ENCODE peak calls at places on chromosomes 16 and 17, in six cellular contexts. C is CD8-positive, alpha-beta memory T cell; S is AG04449; D is SJSA1; A is Panc1; E is HCT116. X is an unnamed sample.

GRCh38 chr17:61722398-61722797 is 131.4 kb upstream of the NACA2 start:
- DNase-seq in C (no peak), S (no peak), D (no peak), A (no peak), E (no peak), X (no peak)

GRCh38 chr17:65176646-65177409 is 39.7 kb downstream of the RGS9 start:
- DNase-seq in C (no peak), S (no peak), D (no peak), A (no peak), E (no peak), X (no peak)

GRCh38 chr16:367333-367903 is 2.9 kb downstream of the MRPL28 start:
- DNase-seq in C (no peak), S (no peak), D (no peak), A (no peak), E (no peak), X (no peak)

GRCh38 chr17:45121055-45121454 is 11.3 kb downstream of the PLCD3 start:
- DNase-seq in C (no peak), S (no peak), D (no peak), A (no peak), E (no peak), X (no peak)

GRCh38 chr17:21034350-21035235 is 8.2 kb downstream of the USP22 start:
- DNase-seq in C (no peak), S (no peak), D (peak), A (no peak), E (no peak), X (no peak)

GRCh38 chr17:61492759-61493526 is 40.7 kb downstream of the TBX4 start:
- DNase-seq in C (no peak), S (peak), D (no peak), A (no peak), E (no peak), X (no peak)

GRCh38 chr17:28372203-28372944 is 880 bp downstream of the SARM1 start:
- DNase-seq in C (no peak), S (no peak), D (peak), A (no peak), E (no peak), X (no peak)

GRCh38 chr17:62017496-62017895 is 47.6 kb downstream of the MED13 start:
- DNase-seq in C (no peak), S (no peak), D (peak), A (no peak), E (no peak), X (no peak)

GRCh38 chr17:43791589-43791988 is 11.4 kb downstream of the CFAP97D1 start:
- DNase-seq in C (no peak), S (no peak), D (no peak), A (no peak), E (peak), X (no peak)

GRCh38 chr16:78926723-78927200 is 673.8 kb downstream of the MAF start:
- DNase-seq in C (no peak), S (no peak), D (no peak), A (no peak), E (no peak), X (no peak)

GRCh38 chr16:889586-889985 is 81.2 kb downstream of the LMF1 start:
- DNase-seq in C (no peak), S (no peak), D (no peak), A (no peak), E (no peak), X (no peak)

GRCh38 chr17:38598536-38598935 is 7.2 kb downstream of the SRCIN1 start:
- DNase-seq in C (no peak), S (no peak), D (no peak), A (no peak), E (peak), X (peak)

GRCh38 chr17:27996157-27997043 is 46.1 kb upstream of the NLK start:
- DNase-seq in C (no peak), S (no peak), D (no peak), A (no peak), E (no peak), X (no peak)

GRCh38 chr16:89921699-89922476 is 1.3 kb upstream of the TUBB3 start:
- DNase-seq in C (no peak), S (peak), D (peak), A (no peak), E (peak), X (peak)

GRCh38 chr17:55159251-55159650 is 105.5 kb upstream of the HLF start:
- DNase-seq in C (no peak), S (no peak), D (no peak), A (no peak), E (no peak), X (no peak)

GRCh38 chr16:71214771-71215381 is 15.6 kb downstream of the HYDIN start:
- DNase-seq in C (no peak), S (no peak), D (no peak), A (no peak), E (peak), X (no peak)

GRCh38 chr17:79831367-79832210 is 7.7 kb downstream of the CBX4 start:
- DNase-seq in C (no peak), S (no peak), D (no peak), A (no peak), E (no peak), X (no peak)

GRCh38 chr17:301681-302299 is 50.8 kb downstream of the RPH3AL start:
- DNase-seq in C (no peak), S (no peak), D (no peak), A (no peak), E (no peak), X (peak)

GRCh38 chr17:74746376-74746775 is 2.1 kb upstream of the NHERF1 start:
- DNase-seq in C (no peak), S (no peak), D (no peak), A (no peak), E (no peak), X (no peak)

GRCh38 chr16:1564325-1564724 is 30.9 kb downstream of the TMEM204 start:
- DNase-seq in C (no peak), S (no peak), D (no peak), A (no peak), E (no peak), X (no peak)

GRCh38 chr17:2468270-2468669 is 43.4 kb downstream of the METTL16 start:
- DNase-seq in C (no peak), S (no peak), D (no peak), A (no peak), E (no peak), X (no peak)

GRCh38 chr17:39872700-39873099 is 4.7 kb downstream of the ZPBP2 start:
- DNase-seq in C (no peak), S (peak), D (peak), A (no peak), E (no peak), X (no peak)

GRCh38 chr16:75002474-75002873 is 3.6 kb downstream of the ZNRF1 start:
- DNase-seq in C (no peak), S (no peak), D (no peak), A (no peak), E (no peak), X (no peak)

GRCh38 chr16:57422026-57422944 is 17.7 kb downstream of the CCL17 start:
- DNase-seq in C (no peak), S (peak), D (peak), A (peak), E (no peak), X (peak)

GRCh38 chr17:676060-676745 is 38.4 kb downstream of the VPS53 start:
- DNase-seq in C (no peak), S (no peak), D (no peak), A (no peak), E (no peak), X (no peak)

GRCh38 chr17:63930951-63931575 is 1.1 kb downstream of the CD79B start:
- DNase-seq in C (peak), S (no peak), D (no peak), A (no peak), E (no peak), X (peak)

GRCh38 chr17:63929860-63930766 is 2.0 kb downstream of the CD79B start:
- DNase-seq in C (no peak), S (no peak), D (no peak), A (no peak), E (no peak), X (no peak)

GRCh38 chr17:63927464-63928171 is 4.5 kb downstream of the CD79B start:
- DNase-seq in C (no peak), S (no peak), D (no peak), A (no peak), E (no peak), X (no peak)

GRCh38 chr17:63928172-63928666 is 3.9 kb downstream of the CD79B start:
- DNase-seq in C (no peak), S (no peak), D (no peak), A (no peak), E (no peak), X (no peak)

DNA sequence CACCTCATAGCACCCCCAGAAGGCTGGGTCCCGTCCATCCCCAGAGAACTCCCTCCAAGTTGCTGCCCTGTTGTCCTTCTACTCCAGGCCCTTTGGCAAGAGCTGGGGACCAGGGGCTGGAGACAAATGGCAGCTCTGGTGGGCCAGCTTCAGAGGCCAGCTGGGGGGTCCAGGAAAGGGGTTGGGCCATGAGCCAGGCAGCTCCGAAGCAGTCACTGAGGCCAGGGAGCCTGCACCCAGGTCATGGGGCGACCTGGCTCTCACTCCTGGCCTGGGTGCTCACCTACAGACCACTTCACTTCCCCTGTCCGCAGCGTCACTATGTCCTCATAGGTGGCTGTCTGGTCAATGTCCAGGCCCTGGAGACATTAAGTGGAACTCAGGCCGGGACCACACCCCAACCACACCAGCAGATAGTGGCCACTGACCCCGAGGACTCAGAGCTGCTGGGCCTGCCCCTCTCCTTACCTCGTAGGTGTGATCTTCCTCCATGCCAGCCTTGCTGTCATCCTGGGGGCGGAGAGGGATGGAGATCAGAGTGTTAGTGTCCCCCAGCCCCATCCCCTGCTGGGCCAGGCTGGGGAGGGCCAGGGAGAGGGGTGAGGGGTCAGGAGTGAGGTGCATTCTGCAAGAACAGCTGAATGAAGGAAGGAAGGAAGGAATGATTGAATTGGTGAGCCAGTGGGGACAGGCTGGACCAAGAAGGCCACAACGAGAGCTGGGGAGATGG is 3.0 kb downstream of the CD79B start:
- DNase-seq in C (no peak), S (no peak), D (no peak), A (no peak), E (no peak), X (no peak)
- H3K4me3 ChIP-seq in C (no peak), S (no peak), D (no peak), A (no peak), E (no peak), X (no peak)

GRCh38 chr17:59361916-59362810 is 30.7 kb downstream of the YPEL2 start:
- DNase-seq in C (no peak), S (peak), D (peak), A (no peak), E (no peak), X (no peak)

GRCh38 chr17:59365383-59365981 is 34.0 kb downstream of the YPEL2 start:
- DNase-seq in C (no peak), S (no peak), D (no peak), A (no peak), E (no peak), X (no peak)

GRCh38 chr17:59361386-59361785 is 29.9 kb downstream of the YPEL2 start:
- DNase-seq in C (no peak), S (peak), D (peak), A (no peak), E (no peak), X (no peak)

GRCh38 chr17:59366040-59366757 is 34.7 kb downstream of the YPEL2 start:
- DNase-seq in C (no peak), S (no peak), D (peak), A (no peak), E (no peak), X (no peak)

GRCh38 chr17:59362811-59363205 is 31.4 kb downstream of the YPEL2 start:
- DNase-seq in C (no peak), S (no peak), D (no peak), A (no peak), E (no peak), X (no peak)
- H3K4me3 ChIP-seq in C (peak), S (peak), D (no peak), A (no peak), E (no peak), X (no peak)

DNA sequence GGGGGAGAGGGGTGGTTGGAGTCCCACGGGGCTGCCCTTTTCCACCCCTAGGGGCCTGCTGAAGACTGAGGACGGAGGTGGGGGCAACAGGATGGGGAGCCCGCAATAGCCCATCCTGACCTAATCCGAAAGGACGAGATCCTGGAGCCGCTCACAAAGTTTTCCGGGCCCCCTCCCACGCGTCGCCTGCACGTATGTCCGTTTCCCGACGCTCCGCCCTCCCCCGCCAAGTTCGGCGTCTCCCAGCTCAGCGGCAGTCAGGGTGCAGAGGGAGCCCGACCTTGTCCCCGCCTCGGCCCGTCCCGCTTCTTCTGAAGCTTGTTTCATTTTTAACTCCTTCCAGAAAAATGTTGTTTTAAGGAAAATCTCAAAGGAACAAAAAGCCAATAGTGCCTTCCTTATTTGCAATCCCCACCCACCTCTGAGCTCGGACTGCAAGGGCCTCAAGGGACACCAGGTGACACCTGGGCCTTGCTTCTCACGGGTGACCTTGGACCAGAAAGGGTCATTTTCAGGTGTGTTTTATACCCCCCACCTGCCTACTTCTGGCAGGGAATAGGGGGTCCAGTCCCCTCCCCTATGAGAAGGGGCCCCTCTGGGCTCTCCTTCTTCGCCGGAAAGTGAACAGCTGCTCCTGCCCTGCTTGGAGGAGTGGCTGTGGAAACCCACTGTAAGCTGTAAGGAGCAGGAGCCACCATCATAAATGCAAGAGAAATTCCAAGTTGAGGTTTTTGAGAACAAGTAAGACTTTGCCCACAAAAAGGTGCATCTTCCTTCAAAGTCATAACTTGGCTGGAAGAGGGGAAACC is 3.4 kb upstream of the ZNF423 start:
- DNase-seq in C (no peak), S (no peak), D (no peak), A (no peak), E (no peak), X (peak)
- H3K4me3 ChIP-seq in C (no peak), S (peak), D (peak), A (peak), E (peak), X (peak)

GRCh38 chr16:58661199-58661830 is 23.3 kb downstream of the SLC38A7 start:
- DNase-seq in C (no peak), S (peak), D (peak), A (peak), E (peak), X (peak)
- H3K4me3 ChIP-seq in C (no peak), S (no peak), D (no peak), A (no peak), E (no peak), X (no peak)